ENCODE peak calls at places on chromosome X, in ten cellular contexts. One of them, this sample, is unnamed. For H3K36me3, the result is how much of the 10 kb centered on the place peaks cover.

GRCh38 chrX:149541521-149542047 is 772 bp downstream of the EOLA1 start:
- DNase-seq in IMR-90: no peak
- DNase-seq in heart right ventricle: no peak
- DNase-seq in body of pancreas: no peak
- DNase-seq in uterus: no peak
- DNase-seq in Panc1: no peak
- DNase-seq in lower lobe of right lung: no peak
- DNase-seq in thoracic aorta: no peak
- DNase-seq in GM12878: no peak
- DNase-seq in mammary epithelial cell: no peak
- DNase-seq in this sample: no peak

GRCh38 chrX:115948018-115948923 is 222.3 kb upstream of the AGTR2 start:
- DNase-seq in uterus: no peak
- DNase-seq in body of pancreas: peak
- DNase-seq in Panc1: no peak
- DNase-seq in heart right ventricle: no peak
- DNase-seq in IMR-90: peak
- DNase-seq in thoracic aorta: no peak
- DNase-seq in lower lobe of right lung: no peak
- DNase-seq in mammary epithelial cell: no peak
- DNase-seq in GM12878: peak
- DNase-seq in this sample: no peak

GRCh38 chrX:70436380-70436779 is 8.3 kb upstream of the DLG3 start:
- DNase-seq in heart right ventricle: no peak
- DNase-seq in body of pancreas: no peak
- DNase-seq in Panc1: no peak
- DNase-seq in uterus: no peak
- DNase-seq in IMR-90: no peak
- DNase-seq in lower lobe of right lung: no peak
- DNase-seq in GM12878: no peak
- DNase-seq in mammary epithelial cell: no peak
- DNase-seq in thoracic aorta: no peak
- DNase-seq in this sample: no peak

GRCh38 chrX:20116575-20117240 is at the start of gene MAP7D2:
- DNase-seq in body of pancreas: no peak
- DNase-seq in lower lobe of right lung: no peak
- DNase-seq in Panc1: no peak
- DNase-seq in GM12878: no peak
- DNase-seq in heart right ventricle: no peak
- DNase-seq in thoracic aorta: no peak
- DNase-seq in IMR-90: no peak
- DNase-seq in uterus: no peak
- DNase-seq in mammary epithelial cell: no peak
- DNase-seq in this sample: no peak

GRCh38 chrX:151153086-151153485 is 23.3 kb upstream of the GPR50 start:
- DNase-seq in mammary epithelial cell: peak
- DNase-seq in heart right ventricle: no peak
- DNase-seq in GM12878: no peak
- DNase-seq in Panc1: peak
- DNase-seq in thoracic aorta: no peak
- DNase-seq in body of pancreas: no peak
- DNase-seq in uterus: no peak
- DNase-seq in lower lobe of right lung: no peak
- DNase-seq in IMR-90: peak
- DNase-seq in this sample: no peak

GRCh38 chrX:150508461-150509367 is 59.7 kb upstream of the MTM1 start:
- DNase-seq in heart right ventricle: peak
- DNase-seq in mammary epithelial cell: no peak
- DNase-seq in thoracic aorta: peak
- DNase-seq in lower lobe of right lung: peak
- DNase-seq in body of pancreas: peak
- DNase-seq in GM12878: no peak
- DNase-seq in uterus: peak
- DNase-seq in IMR-90: peak
- DNase-seq in Panc1: no peak
- DNase-seq in this sample: peak

GRCh38 chrX:21166302-21166982 is 207.8 kb upstream of the CNKSR2 start:
- DNase-seq in heart right ventricle: no peak
- DNase-seq in body of pancreas: no peak
- DNase-seq in uterus: no peak
- DNase-seq in mammary epithelial cell: no peak
- DNase-seq in lower lobe of right lung: no peak
- DNase-seq in IMR-90: peak
- DNase-seq in Panc1: no peak
- DNase-seq in GM12878: no peak
- DNase-seq in thoracic aorta: no peak
- DNase-seq in this sample: no peak

GRCh38 chrX:10156199-10157031 is at the start of gene CLCN4:
- DNase-seq in heart right ventricle: peak
- DNase-seq in IMR-90: no peak
- DNase-seq in GM12878: no peak
- DNase-seq in mammary epithelial cell: no peak
- DNase-seq in thoracic aorta: no peak
- DNase-seq in uterus: peak
- DNase-seq in body of pancreas: peak
- DNase-seq in Panc1: no peak
- DNase-seq in lower lobe of right lung: peak
- DNase-seq in this sample: no peak

GRCh38 chrX:153488231-153488914 is 6.4 kb upstream of the BGN start:
- DNase-seq in heart right ventricle: peak
- DNase-seq in Panc1: no peak
- DNase-seq in lower lobe of right lung: no peak
- DNase-seq in mammary epithelial cell: no peak
- DNase-seq in body of pancreas: no peak
- DNase-seq in IMR-90: peak
- DNase-seq in thoracic aorta: no peak
- DNase-seq in uterus: no peak
- DNase-seq in GM12878: no peak
- DNase-seq in this sample: no peak

GRCh38 chrX:152817082-152817744 is 13.3 kb downstream of the CETN2 start:
- DNase-seq in Panc1: no peak
- DNase-seq in thoracic aorta: no peak
- DNase-seq in IMR-90: peak
- DNase-seq in heart right ventricle: no peak
- DNase-seq in uterus: no peak
- DNase-seq in mammary epithelial cell: peak
- DNase-seq in body of pancreas: peak
- DNase-seq in GM12878: no peak
- DNase-seq in lower lobe of right lung: no peak
- DNase-seq in this sample: no peak

GRCh38 chrX:38660395-38661179 is 99.2 kb downstream of the TSPAN7 start:
- DNase-seq in thoracic aorta: no peak
- DNase-seq in Panc1: no peak
- DNase-seq in heart right ventricle: no peak
- DNase-seq in lower lobe of right lung: no peak
- DNase-seq in body of pancreas: no peak
- DNase-seq in uterus: no peak
- DNase-seq in GM12878: no peak
- DNase-seq in IMR-90: no peak
- DNase-seq in mammary epithelial cell: no peak
- DNase-seq in this sample: no peak

DNA sequence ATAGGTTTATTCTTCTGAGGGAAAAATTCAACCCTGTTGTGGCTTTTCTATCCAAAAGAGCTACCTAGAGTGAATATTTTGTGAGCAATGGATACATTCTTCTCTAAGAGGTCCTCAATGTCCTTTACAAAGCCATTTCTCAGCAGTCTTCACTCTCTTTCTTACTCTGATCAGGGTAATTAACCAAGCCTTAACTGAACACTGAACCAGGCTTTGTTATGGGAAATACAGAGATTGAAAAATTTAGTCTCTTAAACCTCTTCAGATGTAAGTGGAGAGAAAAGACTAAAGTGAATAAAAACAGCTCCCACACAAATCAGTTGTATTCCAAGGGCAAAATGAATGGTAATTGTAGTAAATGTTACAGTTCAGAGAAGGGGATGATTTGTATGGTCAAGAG is 353.5 kb downstream of the CHIC1 start:
- DNase-seq in thoracic aorta: no peak
- DNase-seq in lower lobe of right lung: no peak
- DNase-seq in body of pancreas: no peak
- DNase-seq in GM12878: no peak
- DNase-seq in uterus: no peak
- DNase-seq in IMR-90: no peak
- DNase-seq in heart right ventricle: no peak
- DNase-seq in Panc1: no peak
- DNase-seq in mammary epithelial cell: no peak
- DNase-seq in this sample: no peak
- H3K27ac ChIP-seq in thoracic aorta: no peak
- H3K27ac ChIP-seq in lower lobe of right lung: no peak
- H3K27ac ChIP-seq in body of pancreas: no peak
- H3K27ac ChIP-seq in GM12878: no peak
- H3K27ac ChIP-seq in uterus: no peak
- H3K27ac ChIP-seq in IMR-90: peak
- H3K27ac ChIP-seq in heart right ventricle: no peak
- H3K27ac ChIP-seq in Panc1: peak
- H3K27ac ChIP-seq in mammary epithelial cell: peak
- H3K27ac ChIP-seq in this sample: no peak

GRCh38 chrX:123173833-123174232 is 10.2 kb upstream of the GRIA3 start:
- DNase-seq in IMR-90: no peak
- DNase-seq in mammary epithelial cell: no peak
- DNase-seq in Panc1: no peak
- DNase-seq in heart right ventricle: no peak
- DNase-seq in uterus: no peak
- DNase-seq in thoracic aorta: no peak
- DNase-seq in lower lobe of right lung: no peak
- DNase-seq in GM12878: no peak
- DNase-seq in body of pancreas: no peak
- DNase-seq in this sample: no peak
- TF ChIP-seq CTCF in IMR-90: peak
- TF ChIP-seq CTCF in mammary epithelial cell: peak
- TF ChIP-seq CTCF in Panc1: peak
- TF ChIP-seq CTCF in heart right ventricle: no peak
- TF ChIP-seq CTCF in uterus: no peak
- TF ChIP-seq CTCF in thoracic aorta: no peak
- TF ChIP-seq CTCF in lower lobe of right lung: no peak
- TF ChIP-seq CTCF in GM12878: peak
- TF ChIP-seq CTCF in body of pancreas: peak
- TF ChIP-seq CTCF in this sample: no peak

GRCh38 chrX:41344053-41344452 is 10.1 kb downstream of the DDX3X start:
- DNase-seq in thoracic aorta: no peak
- DNase-seq in IMR-90: no peak
- DNase-seq in mammary epithelial cell: no peak
- DNase-seq in GM12878: no peak
- DNase-seq in uterus: no peak
- DNase-seq in heart right ventricle: no peak
- DNase-seq in body of pancreas: no peak
- DNase-seq in Panc1: no peak
- DNase-seq in lower lobe of right lung: no peak
- DNase-seq in this sample: no peak
- H3K36me3 ChIP-seq in thoracic aorta: half or more
- H3K36me3 ChIP-seq in IMR-90: half or more
- H3K36me3 ChIP-seq in mammary epithelial cell: half or more
- H3K36me3 ChIP-seq in GM12878: under half
- H3K36me3 ChIP-seq in uterus: under half
- H3K36me3 ChIP-seq in heart right ventricle: half or more
- H3K36me3 ChIP-seq in body of pancreas: under half
- H3K36me3 ChIP-seq in Panc1: under half
- H3K36me3 ChIP-seq in lower lobe of right lung: half or more
- H3K36me3 ChIP-seq in this sample: under half

GRCh38 chrX:7144126-7144525 is 3.4 kb upstream of the STS start:
- DNase-seq in Panc1: no peak
- DNase-seq in IMR-90: no peak
- DNase-seq in uterus: no peak
- DNase-seq in body of pancreas: no peak
- DNase-seq in mammary epithelial cell: no peak
- DNase-seq in lower lobe of right lung: no peak
- DNase-seq in thoracic aorta: no peak
- DNase-seq in heart right ventricle: no peak
- DNase-seq in GM12878: no peak
- DNase-seq in this sample: no peak
- H3K27ac ChIP-seq in Panc1: no peak
- H3K27ac ChIP-seq in IMR-90: no peak
- H3K27ac ChIP-seq in uterus: no peak
- H3K27ac ChIP-seq in body of pancreas: peak
- H3K27ac ChIP-seq in mammary epithelial cell: no peak
- H3K27ac ChIP-seq in lower lobe of right lung: peak
- H3K27ac ChIP-seq in thoracic aorta: no peak
- H3K27ac ChIP-seq in heart right ventricle: no peak
- H3K27ac ChIP-seq in GM12878: no peak
- H3K27ac ChIP-seq in this sample: no peak

DNA sequence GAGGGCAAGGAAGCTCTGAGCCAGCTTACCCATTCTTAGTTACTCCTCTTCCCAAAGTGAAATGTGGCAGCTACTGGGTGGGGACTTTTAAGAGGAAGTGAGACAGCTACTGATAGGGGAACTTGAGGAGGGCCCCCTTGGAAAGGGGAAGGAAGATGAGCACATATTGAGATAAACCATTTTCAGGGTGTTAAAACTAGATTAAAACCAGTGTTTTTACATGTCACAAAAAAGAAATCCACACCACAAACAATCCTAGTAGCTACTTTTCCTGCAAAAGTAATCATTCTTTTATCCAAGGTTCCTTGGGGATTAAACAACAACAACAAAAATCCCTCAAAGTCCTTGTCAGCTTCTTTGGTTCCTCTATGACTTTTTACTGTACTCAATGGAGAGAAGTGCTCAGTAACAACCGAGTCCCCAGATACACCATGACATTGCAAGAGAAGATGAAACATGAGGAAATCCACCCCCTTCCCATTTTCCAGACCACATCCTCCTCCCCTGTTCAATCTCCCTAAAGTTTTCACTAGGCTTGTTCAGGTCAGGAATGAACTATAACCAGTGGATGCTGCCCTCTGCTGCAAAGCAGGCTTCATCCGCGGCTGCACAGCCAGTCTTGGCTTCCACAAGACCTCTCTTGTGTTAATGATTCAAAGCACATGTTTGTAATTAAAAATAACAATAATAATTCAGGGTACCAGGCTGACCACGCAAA is 113.5 kb upstream of the TMEM164 start:
- DNase-seq in GM12878: peak
- DNase-seq in uterus: no peak
- DNase-seq in body of pancreas: no peak
- DNase-seq in mammary epithelial cell: no peak
- DNase-seq in IMR-90: peak
- DNase-seq in Panc1: no peak
- DNase-seq in thoracic aorta: no peak
- DNase-seq in lower lobe of right lung: no peak
- DNase-seq in heart right ventricle: no peak
- DNase-seq in this sample: no peak
- TF ChIP-seq CTCF in GM12878: peak
- TF ChIP-seq CTCF in uterus: no peak
- TF ChIP-seq CTCF in body of pancreas: no peak
- TF ChIP-seq CTCF in mammary epithelial cell: no peak
- TF ChIP-seq CTCF in IMR-90: peak
- TF ChIP-seq CTCF in Panc1: peak
- TF ChIP-seq CTCF in thoracic aorta: no peak
- TF ChIP-seq CTCF in lower lobe of right lung: no peak
- TF ChIP-seq CTCF in heart right ventricle: no peak
- TF ChIP-seq CTCF in this sample: no peak

This sample was measured in tibial nerve.